ENCODE peak calls at places on chromosomes 6 and 20, in ten cellular contexts. B is GM23338, T is GM12891, L is Panc1, J is prostate gland, I is breast epithelium, E is HL-60, H is spleen, N is K562, D is SK-N-SH. S is an unnamed sample.

GRCh38 chr6:77466055-77467028 is 3.1 kb upstream of the HTR1B start:
- DNase-seq in B (peak), T (no peak), L (no peak), J (peak), I (no peak), E (peak), H (no peak), N (no peak), D (peak), S (peak)

GRCh38 chr6:53520320-53520928 is 24.5 kb downstream of the GCLC start:
- DNase-seq in B (no peak), T (no peak), L (no peak), J (no peak), I (no peak), E (no peak), H (no peak), N (no peak), D (no peak), S (no peak)

GRCh38 chr6:147128056-147128455 is 76.2 kb upstream of the STXBP5 start:
- DNase-seq in B (no peak), T (no peak), L (no peak), J (no peak), I (no peak), E (no peak), H (no peak), N (no peak), D (no peak), S (no peak)

GRCh38 chr6:79040083-79040482 is 38.0 kb downstream of the PHIP start:
- DNase-seq in B (no peak), T (peak), L (no peak), J (no peak), I (no peak), E (no peak), H (no peak), N (no peak), D (no peak), S (no peak)

GRCh38 chr6:159999240-159999671 is 30.4 kb downstream of the IGF2R start:
- DNase-seq in B (no peak), T (no peak), L (no peak), J (no peak), I (no peak), E (no peak), H (no peak), N (no peak), D (no peak), S (no peak)

GRCh38 chr20:37543828-37544227 is 16.2 kb upstream of the BLCAP start:
- DNase-seq in B (peak), T (no peak), L (no peak), J (no peak), I (no peak), E (no peak), H (no peak), N (no peak), D (peak), S (no peak)

GRCh38 chr6:40977085-40977484 is 61.9 kb downstream of the UNC5CL start:
- DNase-seq in B (no peak), T (no peak), L (no peak), J (no peak), I (no peak), E (no peak), H (no peak), N (no peak), D (no peak), S (no peak)

GRCh38 chr6:135128268-135128914 is 52.7 kb upstream of the MYB start:
- DNase-seq in B (no peak), T (peak), L (no peak), J (no peak), I (no peak), E (no peak), H (no peak), N (no peak), D (no peak), S (no peak)

GRCh38 chr20:41245086-41245707 is 72.3 kb downstream of the ZHX3 start:
- DNase-seq in B (peak), T (no peak), L (no peak), J (no peak), I (no peak), E (no peak), H (no peak), N (no peak), D (no peak), S (no peak)

GRCh38 chr20:62117362-62117646 is 5.0 kb upstream of the LSM14B start:
- DNase-seq in B (no peak), T (no peak), L (no peak), J (no peak), I (no peak), E (no peak), H (no peak), N (no peak), D (peak), S (no peak)

GRCh38 chr6:161319231-161319630 is 45.4 kb upstream of the AGPAT4 start:
- DNase-seq in B (no peak), T (no peak), L (no peak), J (no peak), I (no peak), E (no peak), H (no peak), N (no peak), D (no peak), S (no peak)

GRCh38 chr6:16964553-16965499 is 137.0 kb upstream of the STMND1 start:
- DNase-seq in B (peak), T (peak), L (peak), J (peak), I (peak), E (peak), H (peak), N (peak), D (peak), S (peak)

GRCh38 chr6:40755749-40756452 is 168.7 kb upstream of the LRFN2 start:
- DNase-seq in B (no peak), T (no peak), L (no peak), J (no peak), I (no peak), E (no peak), H (no peak), N (no peak), D (no peak), S (no peak)

GRCh38 chr6:149032599-149033405 is 284.7 kb upstream of the TAB2 start:
- DNase-seq in B (no peak), T (peak), L (no peak), J (no peak), I (no peak), E (no peak), H (no peak), N (no peak), D (peak), S (no peak)

GRCh38 chr20:3223937-3224680 is 14.8 kb downstream of the ITPA start:
- DNase-seq in B (no peak), T (no peak), L (no peak), J (no peak), I (no peak), E (no peak), H (peak), N (no peak), D (no peak), S (no peak)

GRCh38 chr6:125679651-125680050 is 69.8 kb upstream of the HEY2 start:
- DNase-seq in B (no peak), T (no peak), L (no peak), J (no peak), I (no peak), E (no peak), H (no peak), N (no peak), D (no peak), S (no peak)

GRCh38 chr20:18055261-18055660 is 2.5 kb downstream of the OVOL2 start:
- DNase-seq in B (peak), T (no peak), L (no peak), J (no peak), I (no peak), E (no peak), H (no peak), N (no peak), D (no peak), S (peak)

GRCh38 chr20:48159156-48159971 is 374.1 kb upstream of the SULF2 start:
- DNase-seq in B (no peak), T (no peak), L (no peak), J (no peak), I (no peak), E (no peak), H (no peak), N (no peak), D (peak), S (no peak)

GRCh38 chr20:46816916-46817638 is 77.6 kb upstream of the EYA2 start:
- DNase-seq in B (no peak), T (no peak), L (no peak), J (no peak), I (no peak), E (no peak), H (no peak), N (no peak), D (no peak), S (no peak)

DNA sequence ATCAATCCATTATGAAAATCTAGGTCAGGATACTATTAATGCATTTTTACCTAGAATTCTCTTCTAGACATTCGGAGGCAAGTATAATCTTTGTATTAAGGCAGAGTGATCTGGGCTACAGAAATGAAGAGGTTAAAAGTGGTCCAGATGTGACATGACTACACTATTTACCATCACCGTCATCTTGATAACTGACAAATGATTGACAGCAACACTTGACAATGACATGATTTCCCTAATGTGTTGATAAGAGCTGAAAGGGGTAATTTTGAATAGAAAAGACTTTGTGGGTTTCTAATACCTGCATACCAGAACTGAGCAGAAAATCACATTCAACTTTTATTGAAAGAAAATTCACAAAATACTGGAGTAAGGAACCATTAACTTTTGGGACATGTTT is 718.9 kb upstream of the MAP3K7 start:
- DNase-seq in B (no peak), T (no peak), L (no peak), J (no peak), I (no peak), E (no peak), H (no peak), N (no peak), D (no peak), S (no peak)
- TF ChIP-seq POLR2AphosphoS5 in B (no peak), T (no peak), L (no peak), J (no peak), I (no peak), E (no peak), H (no peak), N (no peak), D (no peak), S (no peak)

GRCh38 chr20:32007787-32008616 is 2.2 kb upstream of the CCM2L start:
- DNase-seq in B (peak), T (no peak), L (no peak), J (no peak), I (no peak), E (no peak), H (peak), N (no peak), D (no peak), S (no peak)
- TF ChIP-seq POLR2AphosphoS5 in B (peak), T (no peak), L (no peak), J (no peak), I (no peak), E (no peak), H (peak), N (no peak), D (no peak), S (no peak)

DNA sequence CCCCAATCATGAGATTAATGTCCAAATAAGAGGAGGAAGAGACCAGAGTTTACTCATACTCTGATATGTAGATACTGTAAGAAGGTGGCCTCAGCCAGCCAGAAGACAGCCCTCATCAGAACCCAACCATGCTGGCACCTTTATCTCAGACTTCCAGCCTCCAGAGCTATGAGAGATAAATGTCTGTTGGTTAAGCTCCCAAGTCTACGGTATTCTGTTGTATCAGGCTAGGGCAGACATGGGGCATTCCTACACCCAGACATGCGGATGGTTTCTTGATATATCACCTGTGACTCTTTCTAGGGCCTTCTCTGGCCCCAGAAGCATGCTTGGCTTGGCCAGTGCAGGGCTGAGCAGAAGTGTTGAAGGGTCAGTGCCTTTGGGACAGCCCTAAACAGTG is 247.4 kb upstream of the RIN2 start:
- DNase-seq in B (no peak), T (no peak), L (no peak), J (no peak), I (no peak), E (no peak), H (no peak), N (no peak), D (no peak), S (no peak)
- TF ChIP-seq POLR2AphosphoS5 in B (no peak), T (no peak), L (no peak), J (no peak), I (no peak), E (no peak), H (no peak), N (no peak), D (no peak), S (no peak)

DNA sequence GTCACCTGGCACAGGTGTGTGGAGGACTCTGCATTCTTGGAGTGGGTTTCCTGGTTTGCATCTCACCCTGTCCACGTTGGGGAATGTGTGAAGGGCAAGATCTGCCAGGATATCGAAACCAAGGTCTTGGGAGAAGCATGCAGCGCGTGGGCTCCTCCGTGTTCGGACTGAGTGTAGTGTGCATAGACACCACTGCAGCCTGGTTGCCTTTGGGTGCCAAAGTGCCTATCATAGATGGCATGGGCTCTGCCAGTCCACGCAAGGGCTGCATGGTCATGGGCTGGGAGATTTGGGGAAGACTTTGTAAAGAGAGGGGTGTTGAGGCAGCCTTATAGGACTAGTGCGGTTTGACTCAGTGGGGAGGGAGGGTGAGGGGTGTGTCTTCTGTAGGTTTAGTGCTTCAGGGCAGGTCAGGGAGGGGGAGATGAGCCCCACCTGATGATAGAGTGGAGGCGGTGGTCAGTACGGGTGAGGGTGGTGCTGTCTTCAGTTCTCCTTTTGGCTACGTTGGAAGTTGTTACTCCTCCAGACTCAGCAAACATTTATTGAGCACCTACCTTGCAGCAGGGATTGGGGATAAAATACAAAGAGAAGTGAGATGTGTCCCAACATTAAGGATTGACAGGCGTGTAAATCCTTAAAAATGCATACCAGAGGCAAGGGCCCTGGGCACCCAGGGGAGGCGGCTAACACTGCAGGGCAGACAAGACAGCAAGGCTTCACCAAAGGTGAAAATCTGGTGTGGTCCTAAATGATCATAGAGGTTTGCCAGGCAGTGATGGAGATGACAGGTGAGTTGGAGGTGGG is 28.3 kb downstream of the DUSP22 start:
- DNase-seq in B (no peak), T (no peak), L (no peak), J (no peak), I (no peak), E (no peak), H (peak), N (no peak), D (no peak), S (peak)
- TF ChIP-seq POLR2AphosphoS5 in B (no peak), T (peak), L (no peak), J (no peak), I (no peak), E (no peak), H (no peak), N (no peak), D (no peak), S (no peak)

GRCh38 chr6:39251406-39251805 is 22.1 kb upstream of the KCNK5 start:
- DNase-seq in B (no peak), T (no peak), L (no peak), J (no peak), I (no peak), E (no peak), H (peak), N (no peak), D (peak), S (peak)
- TF ChIP-seq POLR2AphosphoS5 in B (no peak), T (no peak), L (no peak), J (no peak), I (no peak), E (no peak), H (no peak), N (no peak), D (no peak), S (no peak)

DNA sequence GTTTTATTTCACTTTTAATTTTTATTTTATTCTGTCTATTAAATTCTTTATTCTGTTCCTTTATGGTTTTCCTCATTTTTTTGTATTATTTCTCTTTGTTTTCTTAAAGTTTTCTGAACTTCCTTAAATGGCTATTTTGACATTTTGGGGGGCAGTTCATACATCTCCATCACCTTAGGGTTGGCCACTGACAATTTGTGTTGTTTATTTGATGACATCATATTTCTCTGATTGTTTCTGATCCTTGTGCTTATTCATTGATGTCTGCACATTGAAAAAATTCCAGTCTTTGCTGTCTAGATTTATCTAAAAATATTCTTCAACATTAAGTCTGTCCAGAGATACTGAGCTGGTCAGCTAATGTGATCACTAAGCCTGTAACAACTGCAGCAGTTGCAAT is 379.5 kb upstream of the EYS start:
- DNase-seq in B (no peak), T (no peak), L (no peak), J (no peak), I (no peak), E (no peak), H (no peak), N (no peak), D (no peak), S (no peak)
- TF ChIP-seq POLR2AphosphoS5 in B (no peak), T (no peak), L (no peak), J (no peak), I (no peak), E (no peak), H (no peak), N (no peak), D (no peak), S (no peak)

GRCh38 chr20:23049201-23049932 is at the start of gene THBD:
- DNase-seq in B (peak), T (no peak), L (no peak), J (peak), I (peak), E (peak), H (peak), N (no peak), D (no peak), S (peak)

GRCh38 chr20:23047001-23047737 is 2.3 kb downstream of the THBD start:
- DNase-seq in B (no peak), T (no peak), L (no peak), J (no peak), I (no peak), E (no peak), H (no peak), N (no peak), D (no peak), S (no peak)

GRCh38 chr20:23046431-23046830 is 3.0 kb downstream of the THBD start:
- DNase-seq in B (no peak), T (no peak), L (no peak), J (no peak), I (no peak), E (no peak), H (no peak), N (no peak), D (no peak), S (no peak)

GRCh38 chr20:23048283-23049200 is 930 bp downstream of the THBD start:
- DNase-seq in B (peak), T (peak), L (no peak), J (peak), I (peak), E (peak), H (peak), N (no peak), D (no peak), S (peak)

GRCh38 chr20:23047738-23048214 is 1.7 kb downstream of the THBD start:
- DNase-seq in B (peak), T (no peak), L (no peak), J (no peak), I (no peak), E (no peak), H (peak), N (no peak), D (no peak), S (no peak)
- TF ChIP-seq POLR2AphosphoS5 in B (no peak), T (no peak), L (no peak), J (no peak), I (no peak), E (no peak), H (no peak), N (no peak), D (no peak), S (no peak)

GRCh38 chr6:142945446-142946180 is 637 bp upstream of the HIVEP2 start:
- DNase-seq in B (peak), T (peak), L (no peak), J (peak), I (peak), E (peak), H (peak), N (peak), D (peak), S (peak)
- TF ChIP-seq POLR2AphosphoS5 in B (no peak), T (peak), L (no peak), J (no peak), I (no peak), E (peak), H (peak), N (no peak), D (no peak), S (no peak)

DNA sequence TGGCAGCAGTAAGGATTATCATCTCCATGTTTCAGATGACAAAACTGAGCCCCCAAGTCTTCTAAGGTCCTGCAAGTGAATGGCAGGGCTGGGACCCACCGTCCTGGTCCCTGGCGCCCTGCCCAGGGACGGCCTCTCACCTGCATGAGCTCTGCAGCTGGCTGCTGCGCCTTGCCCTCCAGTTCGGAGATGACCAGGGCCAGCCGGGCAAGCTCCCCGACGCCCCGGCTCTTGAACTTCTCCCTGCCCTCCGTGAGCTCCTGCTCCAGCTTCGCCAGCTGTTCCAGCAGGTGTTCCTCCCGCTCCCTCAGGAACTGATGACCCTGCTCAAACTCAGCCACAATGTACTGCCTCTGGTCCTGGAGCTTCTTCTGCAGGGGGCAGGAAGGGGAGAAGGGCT is 16.8 kb downstream of the TRIM26 start:
- DNase-seq in B (no peak), T (no peak), L (no peak), J (no peak), I (no peak), E (no peak), H (no peak), N (no peak), D (no peak), S (no peak)
- TF ChIP-seq POLR2AphosphoS5 in B (no peak), T (no peak), L (no peak), J (no peak), I (no peak), E (no peak), H (no peak), N (no peak), D (no peak), S (no peak)